ENCODE peak calls at places on chromosomes 2 and 18, in nine cellular contexts. I, B, V, Z, D, O, L, K and J are unnamed samples.

GRCh38 chr2:68236876-68237275 is 15.5 kb downstream of the PPP3R1 start:
- DNase-seq in B (no peak), K (no peak), D (no peak), V (no peak), O (no peak), L (no peak), Z (no peak), I (peak; percentile 70), J (no peak)

GRCh38 chr2:239252433-239253200 is 148.2 kb downstream of the HDAC4 start:
- DNase-seq in V (no peak), D (peak; percentile 54), Z (no peak), I (peak; percentile 31), O (no peak), L (peak; percentile 89), B (no peak), K (no peak), J (no peak)

GRCh38 chr18:27602092-27602491 is 417.0 kb upstream of the CHST9 start:
- DNase-seq in K (no peak), O (no peak), Z (no peak), V (no peak), L (no peak), B (no peak), D (no peak), I (no peak), J (no peak)

GRCh38 chr2:43020296-43020695 is 206.1 kb downstream of the ZFP36L2 start:
- DNase-seq in I (no peak), L (peak; percentile 10), V (no peak), D (no peak), Z (no peak), O (no peak), K (no peak), B (no peak), J (no peak)

GRCh38 chr2:165758276-165758675 is 35.8 kb downstream of the GALNT3 start:
- DNase-seq in Z (no peak), B (no peak), O (no peak), D (no peak), K (no peak), L (no peak), I (no peak), V (no peak), J (no peak)

GRCh38 chr2:219245899-219246230 is 586 bp downstream of the STK16 start:
- DNase-seq in I (no peak), O (no peak), D (no peak), K (no peak), L (no peak), B (no peak), Z (no peak), V (no peak), J (no peak)

GRCh38 chr2:100184055-100184737 is 41.8 kb upstream of the AFF3 start:
- DNase-seq in D (no peak), I (peak; percentile 2), K (no peak), B (no peak), V (no peak), L (no peak), O (no peak), Z (no peak), J (no peak)

GRCh38 chr2:3705808-3706207 is 2.4 kb downstream of the DCDC2C start:
- DNase-seq in O (no peak), B (no peak), Z (no peak), D (no peak), I (no peak), V (no peak), K (no peak), L (no peak), J (no peak)

GRCh38 chr18:45056907-45057306 is 376.2 kb downstream of the SETBP1 start:
- DNase-seq in L (no peak), K (no peak), V (no peak), O (no peak), D (no peak), I (peak; percentile 22), Z (peak; percentile 17), B (no peak), J (peak; percentile 4)

GRCh38 chr18:22688877-22689496 is 244.1 kb upstream of the RBBP8 start:
- DNase-seq in V (no peak), K (no peak), Z (no peak), L (no peak), O (no peak), D (no peak), B (no peak), I (no peak), J (no peak)

GRCh38 chr18:69250305-69251151 is 150.2 kb upstream of the DOK6 start:
- DNase-seq in O (no peak), V (no peak), K (no peak), D (no peak), L (no peak), I (peak; percentile 72), Z (no peak), B (no peak), J (peak; percentile 1)

GRCh38 chr2:23322813-23323212 is 62.2 kb upstream of the KLHL29 start:
- DNase-seq in Z (no peak), K (no peak), L (no peak), V (no peak), O (no peak), D (no peak), B (no peak), I (peak; percentile 31), J (no peak)

GRCh38 chr2:212815453-212815852 is 276.9 kb upstream of the ERBB4 start:
- DNase-seq in B (no peak), I (no peak), L (no peak), Z (no peak), K (no peak), O (no peak), V (no peak), D (no peak), J (no peak)

GRCh38 chr2:145551661-145552060 is 1031.7 kb upstream of the ZEB2 start:
- DNase-seq in O (no peak), D (no peak), L (no peak), V (no peak), B (no peak), I (no peak), K (no peak), Z (no peak), J (no peak)

GRCh38 chr18:63342206-63342605 is 22.6 kb upstream of the BCL2 start:
- DNase-seq in B (no peak), D (peak; percentile 49), I (peak; percentile 34), L (no peak), Z (peak; percentile 35), O (no peak), V (no peak), K (no peak), J (no peak)

GRCh38 chr2:239944706-239945551 is 80.2 kb downstream of the NDUFA10 start:
- DNase-seq in Z (no peak), B (peak; percentile 30), O (no peak), I (no peak), L (peak; percentile 89), V (no peak), D (peak; percentile 9), K (no peak), J (no peak)

GRCh38 chr2:64482765-64483504 is 29.0 kb downstream of the LGALSL start:
- DNase-seq in O (no peak), V (no peak), L (no peak), B (no peak), K (peak; percentile 52), I (no peak), D (no peak), Z (peak; percentile 4), J (no peak)

GRCh38 chr18:33116376-33116775 is 324.1 kb downstream of the CCDC178 start:
- DNase-seq in B (no peak), K (no peak), I (no peak), O (no peak), Z (peak; percentile 56), D (no peak), V (peak; percentile 28), L (peak; percentile 57), J (no peak)

GRCh38 chr2:54558188-54558975 is 102.3 kb downstream of the SPTBN1 start:
- DNase-seq in I (peak; percentile 59), O (no peak), D (peak; percentile 79), V (no peak), K (peak; percentile 46), B (peak; percentile 80), Z (peak; percentile 85), L (peak; percentile 93), J (no peak)

GRCh38 chr2:96890726-96891385 is 21.0 kb upstream of the SEMA4C start:
- DNase-seq in K (no peak), D (no peak), B (no peak), O (no peak), V (no peak), L (no peak), I (no peak), Z (no peak), J (no peak)

GRCh38 chr2:56344771-56345170 is 161.0 kb downstream of the CCDC85A start:
- DNase-seq in O (no peak), B (no peak), Z (no peak), D (no peak), L (no peak), K (no peak), I (no peak), V (no peak), J (no peak)

GRCh38 chr2:56348382-56348781 is 164.6 kb downstream of the CCDC85A start:
- DNase-seq in K (no peak), O (no peak), B (no peak), D (no peak), L (no peak), Z (no peak), V (no peak), I (no peak), J (no peak)

DNA sequence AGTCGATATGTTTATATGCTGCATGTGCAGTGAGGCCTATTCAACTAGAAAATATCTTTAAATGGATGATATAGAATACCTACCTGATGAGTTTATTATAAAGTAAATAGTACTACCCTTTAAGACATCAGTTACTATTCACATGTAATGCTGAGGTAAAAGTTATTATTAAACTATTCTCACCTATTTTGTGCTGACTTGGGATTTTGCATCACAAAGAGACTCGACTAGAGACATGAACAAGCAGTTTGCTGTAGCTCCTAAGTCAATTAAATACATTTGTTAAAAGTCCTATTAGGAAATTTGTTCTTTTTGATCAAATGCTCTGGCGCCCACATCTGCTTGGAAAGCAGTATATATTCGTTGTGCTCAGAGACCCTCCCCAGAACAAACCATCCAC is 164.1 kb downstream of the CCDC85A start:
- DNase-seq in I (no peak), K (no peak), O (no peak), L (no peak), D (no peak), B (no peak), V (no peak), Z (no peak), J (no peak)
- TF ChIP-seq CTCF in I (no peak), K (no peak), O (no peak), L (no peak), D (no peak), B (no peak), V (no peak), Z (no peak), J (no peak)

GRCh38 chr2:208657468-208657867 is 250.9 kb downstream of the PTH2R start:
- DNase-seq in O (no peak), D (no peak), B (no peak), I (no peak), Z (no peak), L (no peak), K (no peak), V (no peak), J (no peak)
- TF ChIP-seq CTCF in O (no peak), D (peak; percentile 55), B (no peak), I (no peak), Z (no peak), L (no peak), K (no peak), V (peak; percentile 3), J (no peak)

GRCh38 chr18:79945118-79946042 is 6.1 kb downstream of the SLC66A2 start:
- DNase-seq in K (no peak), L (peak; percentile 68), V (no peak), O (no peak), I (no peak), B (no peak), Z (no peak), D (no peak), J (no peak)
- TF ChIP-seq CTCF in K (no peak), L (no peak), V (no peak), O (no peak), I (no peak), B (no peak), Z (no peak), D (no peak), J (no peak)

GRCh38 chr2:60119778-60120177 is 433.7 kb downstream of the BCL11A start:
- DNase-seq in B (no peak), O (no peak), D (no peak), V (no peak), I (no peak), Z (no peak), K (no peak), L (no peak), J (no peak)
- TF ChIP-seq CTCF in B (peak; percentile 13), O (no peak), D (no peak), V (peak; percentile 18), I (no peak), Z (no peak), K (no peak), L (no peak), J (no peak)